ENCODE peak calls at places on chromosomes 11 and 22, in seven cellular contexts. One of them, this sample, is unnamed.

GRCh38 chr11:73982595-73982989 is at the start of gene UCP2:
- DNase-seq in GM10248: peak; percentile 85
- DNase-seq in endothelial cell: peak; percentile 82
- DNase-seq in brain microvascular endothelial cell: peak; percentile 68
- DNase-seq in ovary: peak; percentile 80
- DNase-seq in lung: peak; percentile 86
- DNase-seq in GM13976: peak; percentile 88
- DNase-seq in this sample: no peak

GRCh38 chr11:63552921-63553320 is 10.3 kb downstream of the PLAAT2 start:
- DNase-seq in ovary: no peak
- DNase-seq in brain microvascular endothelial cell: no peak
- DNase-seq in GM10248: no peak
- DNase-seq in GM13976: no peak
- DNase-seq in endothelial cell: no peak
- DNase-seq in lung: no peak
- DNase-seq in this sample: no peak

GRCh38 chr11:10669258-10670033 is 24.1 kb downstream of the IRAG1 start:
- DNase-seq in brain microvascular endothelial cell: peak; percentile 66
- DNase-seq in ovary: no peak
- DNase-seq in GM10248: no peak
- DNase-seq in endothelial cell: no peak
- DNase-seq in GM13976: no peak
- DNase-seq in lung: no peak
- DNase-seq in this sample: no peak

GRCh38 chr22:45185718-45186511 is 22.2 kb downstream of the NUP50 start:
- DNase-seq in brain microvascular endothelial cell: no peak
- DNase-seq in GM10248: no peak
- DNase-seq in GM13976: no peak
- DNase-seq in ovary: no peak
- DNase-seq in lung: no peak
- DNase-seq in endothelial cell: no peak
- DNase-seq in this sample: peak; percentile 20

GRCh38 chr11:38019072-38019775 is 1421.2 kb upstream of the RAG2 start:
- DNase-seq in brain microvascular endothelial cell: no peak
- DNase-seq in endothelial cell: peak; percentile 7
- DNase-seq in ovary: no peak
- DNase-seq in GM10248: no peak
- DNase-seq in lung: no peak
- DNase-seq in GM13976: no peak
- DNase-seq in this sample: peak; percentile 94

GRCh38 chr11:40338739-40339138 is 1120.7 kb downstream of the LRRC4C start:
- DNase-seq in ovary: no peak
- DNase-seq in GM13976: no peak
- DNase-seq in brain microvascular endothelial cell: peak; percentile 41
- DNase-seq in lung: no peak
- DNase-seq in GM10248: no peak
- DNase-seq in endothelial cell: no peak
- DNase-seq in this sample: peak; percentile 87

GRCh38 chr22:24430431-24431308 is 3.3 kb downstream of the ADORA2A start:
- DNase-seq in endothelial cell: no peak
- DNase-seq in GM10248: no peak
- DNase-seq in ovary: peak; percentile 36
- DNase-seq in lung: no peak
- DNase-seq in brain microvascular endothelial cell: no peak
- DNase-seq in GM13976: no peak
- DNase-seq in this sample: no peak

GRCh38 chr11:69524291-69524882 is 42.9 kb downstream of the LINC01488 start:
- DNase-seq in GM13976: no peak
- DNase-seq in endothelial cell: no peak
- DNase-seq in lung: no peak
- DNase-seq in GM10248: no peak
- DNase-seq in ovary: peak; percentile 13
- DNase-seq in brain microvascular endothelial cell: no peak
- DNase-seq in this sample: peak; percentile 68

GRCh38 chr11:107653077-107653476 is 58.8 kb downstream of the SLN start:
- DNase-seq in GM10248: no peak
- DNase-seq in ovary: no peak
- DNase-seq in GM13976: no peak
- DNase-seq in endothelial cell: no peak
- DNase-seq in brain microvascular endothelial cell: no peak
- DNase-seq in lung: no peak
- DNase-seq in this sample: no peak

GRCh38 chr11:33622231-33622630 is 78.4 kb downstream of the C11orf91 start:
- DNase-seq in ovary: no peak
- DNase-seq in brain microvascular endothelial cell: peak; percentile 57
- DNase-seq in endothelial cell: no peak
- DNase-seq in GM13976: no peak
- DNase-seq in lung: no peak
- DNase-seq in GM10248: no peak
- DNase-seq in this sample: no peak

GRCh38 chr11:111456086-111456858 is 55.9 kb downstream of the BTG4 start:
- DNase-seq in ovary: no peak
- DNase-seq in GM10248: no peak
- DNase-seq in endothelial cell: no peak
- DNase-seq in brain microvascular endothelial cell: no peak
- DNase-seq in lung: no peak
- DNase-seq in GM13976: peak; percentile 22
- DNase-seq in this sample: no peak

GRCh38 chr11:126346586-126346940 is 8.9 kb upstream of the ST3GAL4 start:
- DNase-seq in brain microvascular endothelial cell: no peak
- DNase-seq in endothelial cell: no peak
- DNase-seq in lung: no peak
- DNase-seq in ovary: no peak
- DNase-seq in GM10248: no peak
- DNase-seq in GM13976: no peak
- DNase-seq in this sample: no peak

GRCh38 chr11:45930031-45930794 is 7.8 kb downstream of the LARGE2 start:
- DNase-seq in ovary: peak; percentile 44
- DNase-seq in lung: no peak
- DNase-seq in brain microvascular endothelial cell: no peak
- DNase-seq in GM13976: peak; percentile 92
- DNase-seq in GM10248: peak; percentile 91
- DNase-seq in endothelial cell: no peak
- DNase-seq in this sample: peak; percentile 53

GRCh38 chr11:57402188-57403066 is 12.0 kb upstream of the PRG2 start:
- DNase-seq in GM10248: no peak
- DNase-seq in ovary: no peak
- DNase-seq in lung: no peak
- DNase-seq in brain microvascular endothelial cell: no peak
- DNase-seq in endothelial cell: no peak
- DNase-seq in GM13976: no peak
- DNase-seq in this sample: peak; percentile 76

GRCh38 chr11:65663634-65664200 is 1.0 kb upstream of the RELA start:
- DNase-seq in endothelial cell: peak; percentile 30
- DNase-seq in lung: peak; percentile 56
- DNase-seq in GM13976: peak; percentile 60
- DNase-seq in brain microvascular endothelial cell: no peak
- DNase-seq in ovary: peak; percentile 82
- DNase-seq in GM10248: peak; percentile 57
- DNase-seq in this sample: peak; percentile 31

GRCh38 chr22:39173050-39173706 is 20.7 kb upstream of the CBX7 start:
- DNase-seq in brain microvascular endothelial cell: no peak
- DNase-seq in GM10248: no peak
- DNase-seq in GM13976: no peak
- DNase-seq in endothelial cell: no peak
- DNase-seq in ovary: no peak
- DNase-seq in lung: no peak
- DNase-seq in this sample: no peak

GRCh38 chr11:69044111-69045013 is 4.4 kb upstream of the TPCN2 start:
- DNase-seq in lung: peak; percentile 61
- DNase-seq in GM10248: no peak
- DNase-seq in brain microvascular endothelial cell: peak; percentile 53
- DNase-seq in GM13976: no peak
- DNase-seq in endothelial cell: peak; percentile 63
- DNase-seq in ovary: peak; percentile 78
- DNase-seq in this sample: peak; percentile 53

GRCh38 chr11:65133724-65134123 is 595 bp downstream of the SYVN1 start:
- DNase-seq in ovary: peak; percentile 70
- DNase-seq in brain microvascular endothelial cell: no peak
- DNase-seq in lung: no peak
- DNase-seq in endothelial cell: peak; percentile 17
- DNase-seq in GM13976: no peak
- DNase-seq in GM10248: no peak
- DNase-seq in this sample: no peak

GRCh38 chr11:66619080-66619554 is 2.7 kb downstream of the RBM14 start:
- DNase-seq in ovary: no peak
- DNase-seq in brain microvascular endothelial cell: peak; percentile 60
- DNase-seq in lung: no peak
- DNase-seq in endothelial cell: no peak
- DNase-seq in GM10248: peak; percentile 38
- DNase-seq in GM13976: peak; percentile 60
- DNase-seq in this sample: peak; percentile 93

GRCh38 chr11:59611570-59612565 is 3.7 kb downstream of the OSBP start:
- DNase-seq in lung: no peak
- DNase-seq in GM10248: no peak
- DNase-seq in endothelial cell: no peak
- DNase-seq in ovary: no peak
- DNase-seq in GM13976: no peak
- DNase-seq in brain microvascular endothelial cell: no peak
- DNase-seq in this sample: no peak

GRCh38 chr11:67409781-67410368 is 5.6 kb upstream of the CARNS1 start:
- DNase-seq in GM10248: no peak
- DNase-seq in lung: no peak
- DNase-seq in ovary: no peak
- DNase-seq in endothelial cell: no peak
- DNase-seq in brain microvascular endothelial cell: no peak
- DNase-seq in GM13976: no peak
- DNase-seq in this sample: no peak

GRCh38 chr22:39473856-39474255 is 17.0 kb downstream of the MGAT3 start:
- DNase-seq in GM13976: no peak
- DNase-seq in GM10248: no peak
- DNase-seq in ovary: no peak
- DNase-seq in lung: no peak
- DNase-seq in endothelial cell: no peak
- DNase-seq in brain microvascular endothelial cell: no peak
- DNase-seq in this sample: no peak

GRCh38 chr11:132168326-132168725 is 797.9 kb downstream of the NTM start:
- DNase-seq in endothelial cell: no peak
- DNase-seq in brain microvascular endothelial cell: no peak
- DNase-seq in ovary: no peak
- DNase-seq in lung: no peak
- DNase-seq in GM10248: no peak
- DNase-seq in GM13976: no peak
- DNase-seq in this sample: no peak

GRCh38 chr22:37982938-37983859 is 1.2 kb downstream of the SOX10 start:
- DNase-seq in lung: no peak
- DNase-seq in endothelial cell: peak; percentile 69
- DNase-seq in brain microvascular endothelial cell: no peak
- DNase-seq in ovary: no peak
- DNase-seq in GM10248: no peak
- DNase-seq in GM13976: no peak
- DNase-seq in this sample: no peak

GRCh38 chr11:73201888-73202810 is 15.9 kb upstream of the P2RY2 start:
- DNase-seq in GM10248: no peak
- DNase-seq in brain microvascular endothelial cell: no peak
- DNase-seq in ovary: peak; percentile 11
- DNase-seq in lung: no peak
- DNase-seq in endothelial cell: no peak
- DNase-seq in GM13976: no peak
- DNase-seq in this sample: no peak

GRCh38 chr11:9276571-9276970 is 11.4 kb upstream of the DENND5A start:
- DNase-seq in GM10248: no peak
- DNase-seq in GM13976: no peak
- DNase-seq in lung: no peak
- DNase-seq in brain microvascular endothelial cell: no peak
- DNase-seq in endothelial cell: no peak
- DNase-seq in ovary: no peak
- DNase-seq in this sample: no peak
- TF ChIP-seq CTCF in GM10248: no peak
- TF ChIP-seq CTCF in GM13976: no peak
- TF ChIP-seq CTCF in lung: no peak
- TF ChIP-seq CTCF in brain microvascular endothelial cell: no peak
- TF ChIP-seq CTCF in endothelial cell: no peak
- TF ChIP-seq CTCF in ovary: no peak
- TF ChIP-seq CTCF in this sample: no peak

DNA sequence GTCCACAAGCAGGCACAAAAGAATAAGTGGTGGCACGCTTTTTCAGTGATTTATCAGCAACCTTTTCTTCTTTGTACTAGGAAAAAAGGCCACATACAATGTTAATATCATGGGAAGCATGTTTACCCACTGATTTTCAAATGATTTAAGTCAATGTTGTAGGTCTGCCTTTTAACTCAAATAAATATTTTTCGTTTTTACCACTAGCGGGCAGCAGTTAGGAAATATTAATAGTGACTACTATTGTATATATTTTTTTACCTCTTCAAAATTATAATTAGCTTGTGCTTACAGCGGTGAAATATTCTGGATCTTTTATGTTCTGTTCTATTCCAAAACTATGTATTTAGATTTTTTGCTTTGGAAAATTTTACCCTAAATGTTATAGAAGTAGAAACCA is 6.4 kb upstream of the SLC17A6 start:
- DNase-seq in GM13976: no peak
- DNase-seq in endothelial cell: no peak
- DNase-seq in lung: no peak
- DNase-seq in GM10248: no peak
- DNase-seq in ovary: no peak
- DNase-seq in brain microvascular endothelial cell: no peak
- DNase-seq in this sample: peak; percentile 6
- TF ChIP-seq CTCF in GM13976: no peak
- TF ChIP-seq CTCF in endothelial cell: peak; percentile 15
- TF ChIP-seq CTCF in lung: no peak
- TF ChIP-seq CTCF in GM10248: no peak
- TF ChIP-seq CTCF in ovary: no peak
- TF ChIP-seq CTCF in brain microvascular endothelial cell: no peak
- TF ChIP-seq CTCF in this sample: no peak

GRCh38 chr22:29195964-29196666 is 9.6 kb upstream of the EMID1 start:
- DNase-seq in ovary: no peak
- DNase-seq in GM13976: peak; percentile 16
- DNase-seq in GM10248: peak; percentile 13
- DNase-seq in brain microvascular endothelial cell: no peak
- DNase-seq in lung: no peak
- DNase-seq in endothelial cell: no peak
- DNase-seq in this sample: no peak

GRCh38 chr22:29195118-29195963 is 10.4 kb upstream of the EMID1 start:
- DNase-seq in endothelial cell: no peak
- DNase-seq in GM13976: no peak
- DNase-seq in brain microvascular endothelial cell: no peak
- DNase-seq in lung: no peak
- DNase-seq in GM10248: peak; percentile 19
- DNase-seq in ovary: no peak
- DNase-seq in this sample: no peak

GRCh38 chr22:29190915-29191314 is 14.8 kb upstream of the EMID1 start:
- DNase-seq in brain microvascular endothelial cell: no peak
- DNase-seq in endothelial cell: no peak
- DNase-seq in lung: no peak
- DNase-seq in GM10248: no peak
- DNase-seq in ovary: no peak
- DNase-seq in GM13976: no peak
- DNase-seq in this sample: peak; percentile 14

GRCh38 chr22:29197096-29197495 is 8.6 kb upstream of the EMID1 start:
- DNase-seq in brain microvascular endothelial cell: no peak
- DNase-seq in GM10248: no peak
- DNase-seq in ovary: no peak
- DNase-seq in GM13976: no peak
- DNase-seq in endothelial cell: no peak
- DNase-seq in lung: no peak
- DNase-seq in this sample: no peak

GRCh38 chr22:29194269-29194668 is 11.4 kb upstream of the EMID1 start:
- DNase-seq in lung: no peak
- DNase-seq in ovary: no peak
- DNase-seq in brain microvascular endothelial cell: no peak
- DNase-seq in GM10248: no peak
- DNase-seq in endothelial cell: no peak
- DNase-seq in GM13976: no peak
- DNase-seq in this sample: no peak
- TF ChIP-seq CTCF in lung: no peak
- TF ChIP-seq CTCF in ovary: no peak
- TF ChIP-seq CTCF in brain microvascular endothelial cell: no peak
- TF ChIP-seq CTCF in GM10248: no peak
- TF ChIP-seq CTCF in endothelial cell: peak; percentile 55
- TF ChIP-seq CTCF in GM13976: no peak
- TF ChIP-seq CTCF in this sample: no peak

GRCh38 chr22:26822300-26822699 is 164.9 kb downstream of the MIAT start:
- DNase-seq in brain microvascular endothelial cell: no peak
- DNase-seq in lung: no peak
- DNase-seq in endothelial cell: no peak
- DNase-seq in ovary: no peak
- DNase-seq in GM13976: no peak
- DNase-seq in GM10248: no peak
- DNase-seq in this sample: no peak
- TF ChIP-seq CTCF in brain microvascular endothelial cell: no peak
- TF ChIP-seq CTCF in lung: no peak
- TF ChIP-seq CTCF in endothelial cell: no peak
- TF ChIP-seq CTCF in ovary: no peak
- TF ChIP-seq CTCF in GM13976: no peak
- TF ChIP-seq CTCF in GM10248: no peak
- TF ChIP-seq CTCF in this sample: no peak